ENCODE peak calls at places on chromosomes 11 and 22, in nine cellular contexts. M is HEK293T; N is body of pancreas; I is stimulated activated CD8-positive, alpha-beta memory T cell treated with anti-CD3 and anti-CD28 coated beads, Interleukin-4, amount 100 ng/mL, for 1 hour; O is hypothalamus; L is CD8-positive, alpha-beta T cell; P is fibroblast of lung; D is iPS-NIHi11; S is effector CD4-positive, alpha-beta T cell. B is an unnamed sample.

GRCh38 chr11:71996946-71997345 is 1.8 kb upstream of the IL18BP start:
- DNase-seq in I (no peak), O (no peak), S (no peak), D (no peak), N (peak; percentile 64), L (no peak), P (no peak), M (no peak), B (no peak)

GRCh38 chr11:104275992-104276391 is 112.0 kb upstream of the PDGFD start:
- DNase-seq in I (no peak), L (no peak), O (no peak), N (no peak), M (no peak), S (no peak), P (no peak), D (no peak), B (no peak)

GRCh38 chr22:28714043-28714442 is 27.6 kb downstream of the CHEK2 start:
- DNase-seq in O (no peak), I (no peak), P (peak; percentile 23), S (no peak), D (no peak), M (no peak), L (no peak), N (no peak), B (no peak)

GRCh38 chr11:911031-911889 is 650 bp upstream of the CHID1 start:
- DNase-seq in O (peak; percentile 53), P (peak; percentile 83), M (peak; percentile 42), L (no peak), D (no peak), I (no peak), N (peak; percentile 59), S (no peak), B (peak; percentile 27)

GRCh38 chr22:32444068-32444467 is 20.2 kb downstream of the BPIFC start:
- DNase-seq in N (no peak), I (no peak), S (no peak), M (peak; percentile 46), O (no peak), P (no peak), L (no peak), D (peak; percentile 28), B (no peak)

GRCh38 chr11:76281558-76281906 is 75.2 kb upstream of the WNT11 start:
- DNase-seq in O (no peak), N (no peak), S (no peak), I (no peak), L (no peak), M (no peak), D (no peak), P (no peak), B (no peak)

GRCh38 chr11:65719887-65720236 is 736 bp downstream of the RNASEH2C start:
- DNase-seq in N (no peak), I (no peak), P (peak; percentile 55), O (no peak), L (no peak), D (no peak), S (no peak), M (peak; percentile 22), B (no peak)

GRCh38 chr11:84788220-84788619 is 838.9 kb downstream of the DLG2 start:
- DNase-seq in P (peak; percentile 16), S (no peak), I (no peak), M (no peak), O (no peak), D (no peak), L (no peak), N (no peak), B (no peak)

GRCh38 chr11:13119361-13119760 is 110.2 kb downstream of the RASSF10 start:
- DNase-seq in P (no peak), L (no peak), I (no peak), D (no peak), O (no peak), N (no peak), M (no peak), S (no peak), B (no peak)

GRCh38 chr11:47856186-47856585 is 8.0 kb upstream of the NUP160 start:
- DNase-seq in L (no peak), D (no peak), S (no peak), N (no peak), P (peak; percentile 40), O (no peak), I (no peak), M (no peak), B (no peak)

GRCh38 chr11:64048042-64048854 is 12.5 kb downstream of the FLRT1 start:
- DNase-seq in P (no peak), L (no peak), N (no peak), O (peak; percentile 98), I (no peak), S (no peak), M (no peak), D (no peak), B (no peak)

GRCh38 chr22:35638408-35638807 is 9.8 kb upstream of the APOL6 start:
- DNase-seq in N (peak; percentile 50), M (no peak), L (no peak), D (no peak), P (peak; percentile 75), S (no peak), I (no peak), O (peak; percentile 62), B (no peak)

GRCh38 chr11:86151188-86152005 is 82.5 kb upstream of the PICALM start:
- DNase-seq in I (no peak), O (peak; percentile 70), M (no peak), P (peak; percentile 78), L (no peak), N (no peak), D (no peak), S (no peak), B (no peak)

GRCh38 chr11:34840736-34841386 is 75.3 kb downstream of the APIP start:
- DNase-seq in M (peak; percentile 60), L (no peak), N (peak; percentile 51), P (peak; percentile 15), D (peak; percentile 60), O (no peak), S (no peak), I (no peak), B (no peak)

GRCh38 chr11:5808500-5809121 is at the start of gene OR52N2:
- DNase-seq in D (peak; percentile 49), M (peak; percentile 55), P (peak; percentile 48), I (peak; percentile 28), L (peak; percentile 58), O (peak; percentile 30), S (peak; percentile 66), N (peak; percentile 79), B (peak; percentile 46)

GRCh38 chr11:111406589-111406988 is 27.5 kb upstream of the POU2AF1 start:
- DNase-seq in D (no peak), N (no peak), S (no peak), P (peak; percentile 26), O (no peak), I (no peak), L (no peak), M (no peak), B (no peak)

GRCh38 chr11:93655047-93655446 is 6.4 kb upstream of the CEP295 start:
- DNase-seq in I (no peak), P (no peak), D (no peak), N (peak; percentile 32), O (no peak), L (no peak), S (no peak), M (no peak), B (no peak)

GRCh38 chr11:66638177-66639065 is at the start of gene RBM4:
- DNase-seq in D (peak; percentile 97), P (peak; percentile 100), I (peak; percentile 87), N (peak; percentile 100), S (peak; percentile 96), M (peak; percentile 97), O (peak; percentile 99), L (peak; percentile 93), B (peak; percentile 89)

GRCh38 chr11:119100960-119101349 is 698 bp downstream of the DPAGT1 start:
- DNase-seq in P (no peak), I (no peak), M (no peak), N (no peak), D (no peak), O (no peak), L (no peak), S (no peak), B (no peak)

B was measured in activated T-helper 9 cell treated with anti-CD3 and anti-CD28 coated beads, Interleukin-2, amount 50 U/mL, for 16 hours.